ENCODE peak calls at places on chromosomes 6 and 20, in nine cellular contexts. E is NB4, O is Calu3, P is activated B cell treated with CpG ODN at 0.5 μM for 24 hours, W is tibial nerve, D is cardiac fibroblast, I is nephron progenitor cell, R is GM10248, H is HFFc6. U is an unnamed sample.

GRCh38 chr20:51437182-51437923 is 105.2 kb downstream of the NFATC2 start:
- DNase-seq in E (no peak), O (no peak), P (no peak), W (no peak), D (peak), I (no peak), R (no peak), H (no peak), U (no peak)

GRCh38 chr6:32664827-32665362 is 1.6 kb downstream of the HLA-DQB1 start:
- DNase-seq in E (no peak), O (peak), P (peak), W (no peak), D (no peak), I (peak), R (peak), H (no peak), U (no peak)

GRCh38 chr6:84135291-84135690 is 92.2 kb downstream of the CEP162 start:
- DNase-seq in E (no peak), O (no peak), P (no peak), W (no peak), D (no peak), I (no peak), R (no peak), H (no peak), U (no peak)

GRCh38 chr6:52049252-52050050 is 38.0 kb downstream of the PKHD1 start:
- DNase-seq in E (peak), O (peak), P (no peak), W (no peak), D (peak), I (peak), R (peak), H (peak), U (no peak)

GRCh38 chr20:11445891-11446290 is 471.8 kb upstream of the BTBD3 start:
- DNase-seq in E (no peak), O (no peak), P (no peak), W (no peak), D (peak), I (no peak), R (no peak), H (no peak), U (no peak)

GRCh38 chr20:48148916-48149672 is 363.8 kb upstream of the SULF2 start:
- DNase-seq in E (peak), O (no peak), P (no peak), W (no peak), D (no peak), I (no peak), R (no peak), H (no peak), U (no peak)

GRCh38 chr20:1629321-1629720 is 9.5 kb upstream of the SIRPB1 start:
- DNase-seq in E (peak), O (no peak), P (no peak), W (no peak), D (no peak), I (no peak), R (no peak), H (no peak), U (no peak)

GRCh38 chr6:3520541-3521220 is 63.8 kb upstream of the SLC22A23 start:
- DNase-seq in E (no peak), O (no peak), P (no peak), W (no peak), D (peak), I (no peak), R (no peak), H (no peak), U (no peak)

GRCh38 chr6:108762394-108762793 is 85.8 kb upstream of the ARMC2 start:
- DNase-seq in E (peak), O (no peak), P (no peak), W (no peak), D (no peak), I (no peak), R (no peak), H (no peak), U (no peak)

GRCh38 chr6:121794630-121795029 is 359.2 kb downstream of the GJA1 start:
- DNase-seq in E (peak), O (peak), P (no peak), W (no peak), D (peak), I (no peak), R (no peak), H (peak), U (no peak)

GRCh38 chr20:54105653-54106052 is 35.3 kb upstream of the BCAS1 start:
- DNase-seq in E (no peak), O (no peak), P (no peak), W (no peak), D (no peak), I (no peak), R (no peak), H (no peak), U (no peak)

GRCh38 chr20:44536139-44536538 is 14.3 kb upstream of the SERINC3 start:
- DNase-seq in E (peak), O (no peak), P (no peak), W (no peak), D (no peak), I (no peak), R (no peak), H (no peak), U (no peak)

GRCh38 chr6:6565069-6565468 is 23.5 kb upstream of the LY86 start:
- DNase-seq in E (no peak), O (no peak), P (no peak), W (no peak), D (no peak), I (no peak), R (no peak), H (no peak), U (no peak)

GRCh38 chr20:20410678-20411077 is 42.8 kb downstream of the INSM1 start:
- DNase-seq in E (no peak), O (no peak), P (no peak), W (no peak), D (no peak), I (peak), R (no peak), H (no peak), U (no peak)

GRCh38 chr6:106300944-106301343 is 24.6 kb downstream of the ATG5 start:
- DNase-seq in E (peak), O (no peak), P (no peak), W (peak), D (peak), I (no peak), R (peak), H (peak), U (no peak)

GRCh38 chr6:147417954-147418353 is 90.5 kb upstream of the SAMD5 start:
- DNase-seq in E (no peak), O (no peak), P (no peak), W (no peak), D (no peak), I (no peak), R (no peak), H (no peak), U (no peak)
- TF ChIP-seq CTCF in E (no peak), O (no peak), P (no peak), W (no peak), D (no peak), I (no peak), R (no peak), H (no peak), U (no peak)

DNA sequence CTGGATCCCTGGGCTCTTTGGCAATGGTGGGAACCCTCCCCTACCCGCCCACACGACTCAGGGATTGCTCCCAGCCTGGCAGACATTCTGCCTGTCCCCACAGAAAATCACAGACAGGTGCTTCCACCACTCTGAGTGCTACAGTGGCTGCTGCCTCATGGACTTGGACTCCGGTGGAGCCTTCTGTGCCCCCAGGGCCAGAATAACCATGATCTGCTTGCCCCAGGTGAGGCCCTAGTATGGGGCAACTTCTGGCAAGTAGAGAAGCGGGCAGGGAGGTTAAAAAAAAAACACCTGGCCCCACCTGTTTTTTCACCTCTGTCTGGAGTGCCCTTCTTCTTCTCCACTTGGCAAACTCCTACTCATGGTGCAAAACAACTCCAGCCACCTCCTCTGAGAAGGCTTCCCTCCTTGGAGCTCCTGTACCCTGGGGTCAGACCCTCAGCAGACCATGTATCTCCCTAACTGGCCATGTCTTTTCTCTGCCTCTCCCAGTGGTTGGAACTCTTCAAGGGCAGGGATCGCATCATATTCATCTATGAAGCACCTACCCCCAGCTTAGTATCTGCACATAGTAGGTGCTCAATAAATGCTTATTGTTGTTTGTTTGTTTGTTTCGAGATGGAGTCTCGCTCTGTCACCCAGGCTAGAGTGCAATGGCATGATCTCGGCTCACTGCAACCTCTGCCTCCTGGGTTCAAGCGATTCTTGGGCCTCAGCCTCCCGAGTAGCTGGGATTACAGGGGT is 1.1 kb downstream of the CLPSL2 start:
- DNase-seq in E (no peak), O (no peak), P (no peak), W (no peak), D (no peak), I (no peak), R (no peak), H (no peak), U (no peak)
- TF ChIP-seq CTCF in E (no peak), O (no peak), P (no peak), W (no peak), D (no peak), I (no peak), R (no peak), H (no peak), U (no peak)

GRCh38 chr6:116631379-116631990 is 15.2 kb downstream of the RSPH4A start:
- DNase-seq in E (no peak), O (no peak), P (no peak), W (no peak), D (no peak), I (no peak), R (peak), H (no peak), U (no peak)

GRCh38 chr6:116629467-116630063 is 13.3 kb downstream of the RSPH4A start:
- DNase-seq in E (peak), O (no peak), P (no peak), W (no peak), D (peak), I (no peak), R (no peak), H (no peak), U (no peak)

GRCh38 chr6:116633685-116634084 is 17.4 kb downstream of the RSPH4A start:
- DNase-seq in E (peak), O (no peak), P (no peak), W (no peak), D (peak), I (no peak), R (no peak), H (no peak), U (no peak)
- TF ChIP-seq CTCF in E (peak), O (no peak), P (no peak), W (no peak), D (peak), I (no peak), R (peak), H (peak), U (no peak)

GRCh38 chr6:28488916-28489365 is 26.7 kb downstream of the GPX6 start:
- DNase-seq in E (peak), O (no peak), P (no peak), W (peak), D (peak), I (peak), R (no peak), H (peak), U (no peak)
- TF ChIP-seq CTCF in E (no peak), O (no peak), P (no peak), W (no peak), D (no peak), I (no peak), R (no peak), H (no peak), U (no peak)

GRCh38 chr20:32638848-32639247 is 34.9 kb downstream of the C20orf203 start:
- DNase-seq in E (no peak), O (no peak), P (no peak), W (no peak), D (no peak), I (no peak), R (no peak), H (no peak), U (no peak)
- TF ChIP-seq CTCF in E (peak), O (no peak), P (no peak), W (no peak), D (no peak), I (no peak), R (no peak), H (no peak), U (no peak)

DNA sequence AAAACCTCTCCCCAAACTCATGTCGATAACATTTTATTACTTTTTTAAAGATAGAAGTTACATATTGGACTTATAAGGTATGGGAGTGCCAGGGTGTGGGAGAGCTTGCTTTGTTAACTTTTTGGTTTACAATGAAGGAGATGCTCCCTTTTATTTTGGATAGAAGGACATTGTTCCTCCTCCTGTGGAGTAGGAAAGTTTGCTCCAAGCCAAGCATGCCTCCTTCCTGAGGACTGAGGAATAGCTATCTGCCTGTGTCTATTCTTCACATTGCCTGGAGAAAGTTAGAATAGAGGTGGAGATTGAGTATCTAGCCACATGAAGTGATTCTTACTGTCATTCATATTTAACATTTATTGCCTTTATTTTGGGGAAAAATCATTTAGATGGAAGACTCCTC is 71.9 kb downstream of the EYA4 start:
- DNase-seq in E (no peak), O (no peak), P (no peak), W (no peak), D (no peak), I (no peak), R (no peak), H (no peak), U (no peak)
- TF ChIP-seq CTCF in E (no peak), O (no peak), P (no peak), W (no peak), D (no peak), I (no peak), R (no peak), H (no peak), U (no peak)

GRCh38 chr20:8067082-8067481 is 47.5 kb upstream of the TMX4 start:
- DNase-seq in E (no peak), O (no peak), P (no peak), W (no peak), D (no peak), I (no peak), R (no peak), H (no peak), U (no peak)

GRCh38 chr20:8066662-8067061 is 47.1 kb upstream of the TMX4 start:
- DNase-seq in E (no peak), O (no peak), P (no peak), W (no peak), D (peak), I (no peak), R (no peak), H (no peak), U (no peak)

GRCh38 chr20:8057871-8058270 is 38.3 kb upstream of the TMX4 start:
- DNase-seq in E (no peak), O (no peak), P (no peak), W (no peak), D (no peak), I (no peak), R (no peak), H (no peak), U (no peak)

GRCh38 chr20:8060977-8061376 is 41.4 kb upstream of the TMX4 start:
- DNase-seq in E (no peak), O (no peak), P (no peak), W (no peak), D (no peak), I (no peak), R (no peak), H (no peak), U (no peak)

GRCh38 chr20:8062781-8063180 is 43.2 kb upstream of the TMX4 start:
- DNase-seq in E (no peak), O (no peak), P (no peak), W (no peak), D (no peak), I (no peak), R (no peak), H (no peak), U (no peak)
- TF ChIP-seq CTCF in E (no peak), O (no peak), P (no peak), W (no peak), D (no peak), I (no peak), R (no peak), H (no peak), U (no peak)

DNA sequence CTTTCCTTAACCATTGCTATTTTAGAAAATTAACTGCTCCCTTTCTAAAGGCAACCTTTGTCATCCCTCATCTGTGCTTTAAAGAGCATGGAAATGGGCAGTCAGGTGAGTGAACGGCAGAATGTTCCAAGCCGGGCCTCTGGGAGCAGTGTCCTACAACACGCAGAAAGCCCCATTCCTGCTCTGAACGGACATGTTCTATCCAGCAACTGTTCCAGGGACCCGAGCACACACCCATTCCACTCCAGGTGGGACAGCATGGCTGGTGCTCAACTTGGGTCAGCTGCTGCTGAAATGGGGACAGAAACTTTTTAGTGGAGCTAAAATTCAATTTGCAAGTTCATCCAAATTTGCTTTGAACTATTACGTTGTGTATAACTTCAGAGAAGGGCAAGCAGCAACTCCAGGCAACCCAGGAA is 26.7 kb downstream of the DIDO1 start:
- DNase-seq in E (no peak), O (no peak), P (no peak), W (no peak), D (no peak), I (no peak), R (no peak), H (no peak), U (no peak)
- TF ChIP-seq CTCF in E (no peak), O (no peak), P (no peak), W (no peak), D (no peak), I (no peak), R (no peak), H (no peak), U (no peak)

DNA sequence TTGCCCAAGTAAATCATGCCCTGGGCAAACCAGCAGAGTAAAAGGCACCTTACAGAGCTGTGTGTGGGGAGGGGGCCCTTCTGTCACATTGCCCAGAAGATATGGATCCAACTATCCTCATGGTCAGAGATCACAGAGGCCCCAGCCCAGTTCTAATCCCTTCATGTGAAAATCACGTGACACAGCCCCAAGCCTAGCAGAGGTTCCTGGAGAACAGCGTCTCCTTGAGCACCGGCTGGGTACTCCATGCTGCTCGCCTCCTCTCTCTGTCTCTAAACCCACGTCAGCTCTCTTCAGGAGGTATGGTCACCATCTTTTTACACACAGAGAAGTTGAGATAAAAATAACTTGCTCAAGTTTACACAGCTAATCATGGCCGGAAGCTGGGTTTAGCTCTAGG is 230.2 kb downstream of the ANKRD60 start:
- DNase-seq in E (no peak), O (no peak), P (no peak), W (no peak), D (no peak), I (no peak), R (no peak), H (no peak), U (no peak)
- TF ChIP-seq CTCF in E (no peak), O (no peak), P (no peak), W (no peak), D (no peak), I (no peak), R (no peak), H (no peak), U (no peak)